ENCODE peak calls at places on chromosomes 5 and 9, in ten cellular contexts. One of them, this sample, is unnamed.

GRCh38 chr9:127518091-127518856 is 67.0 kb downstream of the LRSAM1 start:
- DNase-seq in caudate nucleus: no peak
- DNase-seq in GM20000: no peak
- DNase-seq in cardiac fibroblast: no peak
- DNase-seq in effector CD4-positive, alpha-beta T cell: no peak
- DNase-seq in brain microvascular endothelial cell: no peak
- DNase-seq in activated T-cell treated with anti-CD3 and anti-CD28 coated beads for 1 hour: no peak
- DNase-seq in T-helper 2 cell: no peak
- DNase-seq in HEK293T: no peak
- DNase-seq in bronchial epithelial cell: no peak
- DNase-seq in this sample: no peak

GRCh38 chr5:146052780-146053179 is 52.6 kb downstream of the PLAC8L1 start:
- DNase-seq in caudate nucleus: no peak
- DNase-seq in GM20000: no peak
- DNase-seq in cardiac fibroblast: no peak
- DNase-seq in effector CD4-positive, alpha-beta T cell: no peak
- DNase-seq in brain microvascular endothelial cell: no peak
- DNase-seq in activated T-cell treated with anti-CD3 and anti-CD28 coated beads for 1 hour: no peak
- DNase-seq in T-helper 2 cell: peak; percentile 29
- DNase-seq in HEK293T: peak; percentile 32
- DNase-seq in bronchial epithelial cell: no peak
- DNase-seq in this sample: peak; percentile 36

GRCh38 chr5:79844571-79844970 is 146.5 kb downstream of the MTX3 start:
- DNase-seq in caudate nucleus: no peak
- DNase-seq in GM20000: no peak
- DNase-seq in cardiac fibroblast: no peak
- DNase-seq in effector CD4-positive, alpha-beta T cell: no peak
- DNase-seq in brain microvascular endothelial cell: no peak
- DNase-seq in activated T-cell treated with anti-CD3 and anti-CD28 coated beads for 1 hour: no peak
- DNase-seq in T-helper 2 cell: no peak
- DNase-seq in HEK293T: no peak
- DNase-seq in bronchial epithelial cell: no peak
- DNase-seq in this sample: no peak

GRCh38 chr9:105693435-105694275 is 686 bp upstream of the TMEM38B start:
- DNase-seq in caudate nucleus: no peak
- DNase-seq in GM20000: peak; percentile 39
- DNase-seq in cardiac fibroblast: no peak
- DNase-seq in effector CD4-positive, alpha-beta T cell: no peak
- DNase-seq in brain microvascular endothelial cell: no peak
- DNase-seq in activated T-cell treated with anti-CD3 and anti-CD28 coated beads for 1 hour: no peak
- DNase-seq in T-helper 2 cell: peak; percentile 19
- DNase-seq in HEK293T: no peak
- DNase-seq in bronchial epithelial cell: peak; percentile 3
- DNase-seq in this sample: peak; percentile 8

GRCh38 chr9:137945581-137945980 is 68.0 kb downstream of the CACNA1B start:
- DNase-seq in caudate nucleus: no peak
- DNase-seq in GM20000: no peak
- DNase-seq in cardiac fibroblast: no peak
- DNase-seq in effector CD4-positive, alpha-beta T cell: no peak
- DNase-seq in brain microvascular endothelial cell: no peak
- DNase-seq in activated T-cell treated with anti-CD3 and anti-CD28 coated beads for 1 hour: no peak
- DNase-seq in T-helper 2 cell: no peak
- DNase-seq in HEK293T: no peak
- DNase-seq in bronchial epithelial cell: no peak
- DNase-seq in this sample: no peak

GRCh38 chr9:88433583-88434240 is 45.5 kb downstream of the SPIN1 start:
- DNase-seq in caudate nucleus: no peak
- DNase-seq in GM20000: no peak
- DNase-seq in cardiac fibroblast: peak; percentile 4
- DNase-seq in effector CD4-positive, alpha-beta T cell: no peak
- DNase-seq in brain microvascular endothelial cell: peak; percentile 36
- DNase-seq in activated T-cell treated with anti-CD3 and anti-CD28 coated beads for 1 hour: no peak
- DNase-seq in T-helper 2 cell: no peak
- DNase-seq in HEK293T: no peak
- DNase-seq in bronchial epithelial cell: peak; percentile 22
- DNase-seq in this sample: no peak

GRCh38 chr5:139569276-139569955 is 8.3 kb downstream of the UBE2D2 start:
- DNase-seq in caudate nucleus: no peak
- DNase-seq in GM20000: no peak
- DNase-seq in cardiac fibroblast: no peak
- DNase-seq in effector CD4-positive, alpha-beta T cell: no peak
- DNase-seq in brain microvascular endothelial cell: no peak
- DNase-seq in activated T-cell treated with anti-CD3 and anti-CD28 coated beads for 1 hour: no peak
- DNase-seq in T-helper 2 cell: no peak
- DNase-seq in HEK293T: no peak
- DNase-seq in bronchial epithelial cell: no peak
- DNase-seq in this sample: no peak

GRCh38 chr5:170278611-170279500 is 18.7 kb downstream of the LCP2 start:
- DNase-seq in caudate nucleus: no peak
- DNase-seq in GM20000: peak; percentile 82
- DNase-seq in cardiac fibroblast: no peak
- DNase-seq in effector CD4-positive, alpha-beta T cell: peak; percentile 82
- DNase-seq in brain microvascular endothelial cell: no peak
- DNase-seq in activated T-cell treated with anti-CD3 and anti-CD28 coated beads for 1 hour: peak; percentile 71
- DNase-seq in T-helper 2 cell: peak; percentile 99
- DNase-seq in HEK293T: no peak
- DNase-seq in bronchial epithelial cell: no peak
- DNase-seq in this sample: no peak

GRCh38 chr5:112142769-112143270 is 276.3 kb downstream of the EPB41L4A start:
- DNase-seq in caudate nucleus: no peak
- DNase-seq in GM20000: no peak
- DNase-seq in cardiac fibroblast: peak; percentile 89
- DNase-seq in effector CD4-positive, alpha-beta T cell: no peak
- DNase-seq in brain microvascular endothelial cell: peak; percentile 12
- DNase-seq in activated T-cell treated with anti-CD3 and anti-CD28 coated beads for 1 hour: no peak
- DNase-seq in T-helper 2 cell: no peak
- DNase-seq in HEK293T: no peak
- DNase-seq in bronchial epithelial cell: peak; percentile 93
- DNase-seq in this sample: no peak

GRCh38 chr5:120293796-120294195 is 170.3 kb upstream of the PRR16 start:
- DNase-seq in caudate nucleus: no peak
- DNase-seq in GM20000: no peak
- DNase-seq in cardiac fibroblast: peak; percentile 67
- DNase-seq in effector CD4-positive, alpha-beta T cell: no peak
- DNase-seq in brain microvascular endothelial cell: peak; percentile 12
- DNase-seq in activated T-cell treated with anti-CD3 and anti-CD28 coated beads for 1 hour: no peak
- DNase-seq in T-helper 2 cell: no peak
- DNase-seq in HEK293T: no peak
- DNase-seq in bronchial epithelial cell: peak; percentile 83
- DNase-seq in this sample: no peak

GRCh38 chr9:133834080-133834976 is 96.2 kb upstream of the SARDH start:
- DNase-seq in caudate nucleus: no peak
- DNase-seq in GM20000: no peak
- DNase-seq in cardiac fibroblast: no peak
- DNase-seq in effector CD4-positive, alpha-beta T cell: no peak
- DNase-seq in brain microvascular endothelial cell: no peak
- DNase-seq in activated T-cell treated with anti-CD3 and anti-CD28 coated beads for 1 hour: no peak
- DNase-seq in T-helper 2 cell: no peak
- DNase-seq in HEK293T: no peak
- DNase-seq in bronchial epithelial cell: no peak
- DNase-seq in this sample: no peak

GRCh38 chr5:58412932-58413331 is 47.0 kb downstream of the PLK2 start:
- DNase-seq in caudate nucleus: no peak
- DNase-seq in GM20000: no peak
- DNase-seq in cardiac fibroblast: no peak
- DNase-seq in effector CD4-positive, alpha-beta T cell: no peak
- DNase-seq in brain microvascular endothelial cell: no peak
- DNase-seq in activated T-cell treated with anti-CD3 and anti-CD28 coated beads for 1 hour: no peak
- DNase-seq in T-helper 2 cell: no peak
- DNase-seq in HEK293T: no peak
- DNase-seq in bronchial epithelial cell: no peak
- DNase-seq in this sample: no peak

GRCh38 chr9:91044354-91044753 is 242.7 kb downstream of the SYK start:
- DNase-seq in caudate nucleus: no peak
- DNase-seq in GM20000: no peak
- DNase-seq in cardiac fibroblast: no peak
- DNase-seq in effector CD4-positive, alpha-beta T cell: no peak
- DNase-seq in brain microvascular endothelial cell: no peak
- DNase-seq in activated T-cell treated with anti-CD3 and anti-CD28 coated beads for 1 hour: no peak
- DNase-seq in T-helper 2 cell: no peak
- DNase-seq in HEK293T: no peak
- DNase-seq in bronchial epithelial cell: no peak
- DNase-seq in this sample: no peak

GRCh38 chr9:131500377-131500776 is 2.3 kb upstream of the POMT1 start:
- DNase-seq in caudate nucleus: no peak
- DNase-seq in GM20000: no peak
- DNase-seq in cardiac fibroblast: no peak
- DNase-seq in effector CD4-positive, alpha-beta T cell: peak; percentile 59
- DNase-seq in brain microvascular endothelial cell: no peak
- DNase-seq in activated T-cell treated with anti-CD3 and anti-CD28 coated beads for 1 hour: peak; percentile 35
- DNase-seq in T-helper 2 cell: peak; percentile 91
- DNase-seq in HEK293T: no peak
- DNase-seq in bronchial epithelial cell: peak; percentile 34
- DNase-seq in this sample: no peak

This sample was measured in Caco-2.